ENCODE peak calls at places on chromosomes 11 and 22, in seven cellular contexts. U, K, Q, Y, B, N and H are unnamed samples.

GRCh38 chr22:17120281-17120680 is 879 bp downstream of the TMEM121B start:
- DNase-seq in U (peak; percentile 54), K (peak; percentile 53), Q (no peak), Y (no peak), B (peak; percentile 97), N (peak; percentile 90), H (peak; percentile 39)

GRCh38 chr11:62786318-62787004 is 741 bp upstream of the TMEM179B start:
- DNase-seq in U (peak; percentile 91), K (peak; percentile 85), Q (peak; percentile 95), Y (peak; percentile 40), B (peak; percentile 97), N (peak; percentile 94), H (peak; percentile 76)

GRCh38 chr11:45994421-45995341 is 72.2 kb downstream of the LARGE2 start:
- DNase-seq in U (no peak), K (peak; percentile 87), Q (no peak), Y (no peak), B (peak; percentile 84), N (no peak), H (no peak)

GRCh38 chr11:72670041-72670440 is 4.2 kb downstream of the PDE2A start:
- DNase-seq in U (no peak), K (no peak), Q (no peak), Y (no peak), B (peak; percentile 72), N (no peak), H (no peak)

GRCh38 chr22:22171357-22172218 is 73.0 kb upstream of the VPREB1 start:
- DNase-seq in U (no peak), K (peak; percentile 5), Q (no peak), Y (no peak), B (peak; percentile 83), N (no peak), H (no peak)

GRCh38 chr11:65420506-65421203 is 1.9 kb upstream of the NEAT1 start:
- DNase-seq in U (no peak), K (no peak), Q (no peak), Y (no peak), B (no peak), N (peak; percentile 13), H (peak; percentile 31)

GRCh38 chr22:40595497-40596234 is 40.9 kb downstream of the MRTFA start:
- DNase-seq in U (no peak), K (peak; percentile 47), Q (no peak), Y (no peak), B (no peak), N (no peak), H (no peak)

GRCh38 chr11:113334183-113334582 is 19.8 kb downstream of the TTC12 start:
- DNase-seq in U (no peak), K (no peak), Q (no peak), Y (no peak), B (no peak), N (no peak), H (no peak)

GRCh38 chr11:4074266-4074665 is 20.3 kb upstream of the RRM1 start:
- DNase-seq in U (no peak), K (peak; percentile 12), Q (no peak), Y (no peak), B (peak; percentile 13), N (no peak), H (no peak)

GRCh38 chr11:17314232-17314547 is 37.4 kb upstream of the NCR3LG1 start:
- DNase-seq in U (no peak), K (peak; percentile 78), Q (no peak), Y (no peak), B (no peak), N (no peak), H (no peak)

GRCh38 chr11:58061813-58062212 is 31.1 kb downstream of the OR6Q1 start:
- DNase-seq in U (no peak), K (peak; percentile 49), Q (no peak), Y (no peak), B (no peak), N (no peak), H (no peak)

GRCh38 chr11:104522650-104523049 is 358.7 kb upstream of the PDGFD start:
- DNase-seq in U (no peak), K (peak; percentile 33), Q (no peak), Y (no peak), B (no peak), N (no peak), H (no peak)

GRCh38 chr22:37020192-37020479 is 594 bp downstream of the MPST start:
- DNase-seq in U (no peak), K (peak; percentile 57), Q (no peak), Y (no peak), B (no peak), N (no peak), H (no peak)

GRCh38 chr11:23473782-23474181 is 613.5 kb upstream of the CCDC179 start:
- DNase-seq in U (no peak), K (no peak), Q (no peak), Y (no peak), B (no peak), N (no peak), H (no peak)

GRCh38 chr11:64842851-64843841 is 1.3 kb downstream of the CDC42BPG start:
- DNase-seq in U (no peak), K (no peak), Q (no peak), Y (no peak), B (peak; percentile 89), N (peak; percentile 91), H (no peak)

GRCh38 chr11:11916981-11917399 is 75.2 kb downstream of the USP47 start:
- DNase-seq in U (no peak), K (peak; percentile 55), Q (no peak), Y (no peak), B (no peak), N (no peak), H (no peak)

GRCh38 chr11:75163917-75164316 is 13.0 kb downstream of the SLCO2B1 start:
- DNase-seq in U (no peak), K (no peak), Q (no peak), Y (no peak), B (no peak), N (no peak), H (no peak)

GRCh38 chr11:86355256-86355655 is 19.4 kb upstream of the CCDC81 start:
- DNase-seq in U (no peak), K (no peak), Q (no peak), Y (no peak), B (no peak), N (no peak), H (no peak)

GRCh38 chr22:43005106-43005505 is 9.8 kb downstream of the PACSIN2 start:
- DNase-seq in U (no peak), K (no peak), Q (no peak), Y (no peak), B (no peak), N (no peak), H (no peak)

GRCh38 chr11:10797561-10797960 is 11.2 kb downstream of the EIF4G2 start:
- DNase-seq in U (no peak), K (no peak), Q (no peak), Y (no peak), B (no peak), N (no peak), H (no peak)

GRCh38 chr22:19784396-19785175 is 24.0 kb downstream of the TBX1 start:
- DNase-seq in U (no peak), K (no peak), Q (no peak), Y (no peak), B (no peak), N (peak; percentile 63), H (no peak)

GRCh38 chr11:94747136-94748110 is 20.7 kb upstream of the AMOTL1 start:
- DNase-seq in U (no peak), K (no peak), Q (no peak), Y (no peak), B (no peak), N (no peak), H (no peak)
- H3K27ac ChIP-seq in U (no peak overlapping the region), K (no peak overlapping the region), Q (no peak overlapping the region), Y (peak overlapping the region; percentile 78), B (no peak overlapping the region), N (no peak overlapping the region), H (no peak overlapping the region)

DNA sequence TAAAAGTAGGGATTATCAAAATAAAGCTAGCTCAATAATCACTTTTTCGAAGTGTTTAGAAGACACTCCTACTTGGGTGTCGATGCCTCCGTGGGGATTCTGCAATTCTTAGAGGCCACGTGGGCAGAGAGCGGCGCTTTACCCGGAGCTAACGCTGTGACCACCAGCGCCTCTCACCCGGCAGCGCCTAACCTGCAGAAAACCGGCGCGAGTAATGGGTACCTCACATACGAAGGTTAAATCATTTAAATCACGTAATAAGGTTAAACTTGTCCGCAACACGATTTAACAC is 547 bp downstream of the TAF1D start:
- DNase-seq in U (peak; percentile 35), K (peak; percentile 79), Q (peak; percentile 79), Y (no peak), B (peak; percentile 65), N (peak; percentile 65), H (peak; percentile 38)
- TF ChIP-seq CTCF in U (peak; percentile 18), K (no peak), Q (no peak), Y (no peak), B (no peak), N (no peak), H (no peak)

GRCh38 chr11:70077411-70078094 is 564 bp upstream of the ANO1 start:
- DNase-seq in U (no peak), K (no peak), Q (peak; percentile 54), Y (no peak), B (peak; percentile 54), N (no peak), H (no peak)

GRCh38 chr11:70080763-70081162 is 2.6 kb downstream of the ANO1 start:
- DNase-seq in U (no peak), K (no peak), Q (no peak), Y (no peak), B (no peak), N (no peak), H (no peak)

GRCh38 chr11:70079691-70080090 is 1.6 kb downstream of the ANO1 start:
- DNase-seq in U (no peak), K (no peak), Q (no peak), Y (no peak), B (peak; percentile 42), N (no peak), H (no peak)

GRCh38 chr11:70078095-70078795 is at the start of gene ANO1:
- DNase-seq in U (no peak), K (peak; percentile 8), Q (peak; percentile 53), Y (no peak), B (peak; percentile 67), N (no peak), H (no peak)

DNA sequence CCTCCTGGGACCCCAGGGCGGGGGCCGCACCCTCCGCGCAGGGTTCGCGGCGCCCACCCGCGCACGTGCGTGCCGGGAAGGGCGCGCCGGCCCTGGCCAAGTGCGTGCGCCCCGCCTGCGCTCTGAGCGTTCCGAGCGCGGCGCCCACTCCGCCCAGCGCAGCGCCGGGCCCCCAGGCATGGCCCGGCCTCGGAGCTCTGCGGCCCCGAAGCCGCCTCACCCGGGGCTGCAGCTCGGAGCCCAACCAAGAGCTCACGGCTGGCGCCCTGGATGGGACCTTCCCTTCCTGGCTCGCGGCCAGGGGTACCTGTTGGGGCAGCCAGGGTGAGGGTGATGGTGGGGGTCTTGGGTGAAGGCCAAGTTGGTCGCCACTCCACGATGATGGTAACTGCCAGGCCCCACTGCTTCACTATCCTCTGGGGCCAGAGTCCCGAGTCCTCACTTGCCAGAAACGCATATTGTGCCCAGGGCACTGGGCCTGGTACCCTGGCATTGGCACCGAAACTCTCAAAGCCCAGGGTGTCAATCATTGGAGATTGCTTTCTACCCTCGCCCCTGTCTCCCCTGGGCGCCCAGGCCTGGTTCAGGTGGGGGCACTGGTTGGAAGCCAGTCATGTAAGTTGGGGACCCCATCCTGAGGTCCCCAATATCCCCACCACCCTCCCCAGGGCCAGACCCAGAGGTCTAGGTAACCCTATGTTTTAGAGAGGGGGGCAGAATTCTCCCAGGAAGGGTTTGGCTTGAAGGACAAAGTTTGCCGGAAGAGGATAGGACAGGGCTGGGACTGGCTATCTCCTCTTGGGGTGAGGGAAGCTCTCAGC is 889 bp downstream of the ANO1 start:
- DNase-seq in U (no peak), K (no peak), Q (peak; percentile 64), Y (no peak), B (no peak), N (peak; percentile 76), H (no peak)
- H3K27me3 ChIP-seq in U (peaks cover 30% of the 10 kb centered on the region), K (peaks cover 87% of the 10 kb centered on the region), Q (peaks cover 54% of the 10 kb centered on the region), Y (peaks cover 65% of the 10 kb centered on the region), B (peaks cover 82% of the 10 kb centered on the region), N (no peaks in the 10 kb centered on the region), H (peaks cover 42% of the 10 kb centered on the region)

GRCh38 chr11:77122576-77123212 is 5.4 kb upstream of the MYO7A start:
- DNase-seq in U (no peak), K (no peak), Q (no peak), Y (no peak), B (no peak), N (peak; percentile 35), H (no peak)
- H3K27ac ChIP-seq in U (no peak overlapping the region), K (no peak overlapping the region), Q (no peak overlapping the region), Y (no peak overlapping the region), B (no peak overlapping the region), N (no peak overlapping the region), H (no peak overlapping the region)